ENCODE peak calls at places on chromosome 11, in eight cellular contexts. P is amniotic epithelial cell; J is EL; K is stimulated activated CD8-positive, alpha-beta memory T cell treated with anti-CD3 and anti-CD28 coated beads, Interleukin-15, amount 100 ng/mL, for 1 hour; A is NCI-H748 treated with DMSO at 0.1 percent for 48 hours; S is skeletal muscle cell; G is HuH-7; Q is stimulated activated CD4-positive, alpha-beta T cell treated with anti-CD3 and anti-CD28 coated beads, Interleukin-2, amount 100 ng/mL, for 24 hours. M is an unnamed sample.

GRCh38 chr11:93197383-93198220 is at the start of gene SLC36A4:
- DNase-seq in P (peak; percentile 96), A (peak; percentile 71), K (peak; percentile 69), G (peak; percentile 72), Q (peak; percentile 88), S (peak; percentile 93), J (peak; percentile 96), M (peak; percentile 73)

GRCh38 chr11:20873054-20873453 is 203.7 kb downstream of the NELL1 start:
- DNase-seq in J (no peak), G (peak; percentile 33), A (peak; percentile 91), P (no peak), Q (no peak), S (no peak), K (no peak), M (peak; percentile 54)

GRCh38 chr11:65425105-65425970 is 2.7 kb downstream of the NEAT1 start:
- DNase-seq in S (no peak), A (no peak), P (peak; percentile 77), G (no peak), K (peak; percentile 62), Q (peak; percentile 85), J (peak; percentile 81), M (peak; percentile 63)

GRCh38 chr11:128290106-128290840 is 297.1 kb downstream of the ETS1 start:
- DNase-seq in S (peak; percentile 67), K (peak; percentile 44), P (peak; percentile 84), J (peak; percentile 77), A (peak; percentile 75), Q (peak; percentile 69), G (peak; percentile 40), M (peak; percentile 59)

GRCh38 chr11:72773291-72773690 is 20.6 kb downstream of the STARD10 start:
- DNase-seq in J (peak; percentile 85), P (peak; percentile 91), G (no peak), A (no peak), S (peak; percentile 81), Q (no peak), K (no peak), M (no peak)

GRCh38 chr11:67647471-67647870 is 3.1 kb downstream of the ACY3 start:
- DNase-seq in Q (no peak), G (no peak), S (no peak), K (no peak), J (no peak), A (no peak), P (no peak), M (no peak)

GRCh38 chr11:35056391-35057093 is 82.4 kb upstream of the CD44 start:
- DNase-seq in Q (no peak), J (no peak), S (no peak), P (no peak), G (no peak), A (no peak), K (no peak), M (no peak)

GRCh38 chr11:3932698-3933097 is 77.2 kb downstream of the STIM1 start:
- DNase-seq in S (no peak), A (no peak), J (no peak), K (no peak), Q (no peak), P (no peak), G (no peak), M (no peak)

GRCh38 chr11:69126286-69126685 is 29.4 kb upstream of the SMIM38 start:
- DNase-seq in G (no peak), A (no peak), P (no peak), Q (no peak), J (no peak), K (no peak), S (no peak), M (no peak)

GRCh38 chr11:46243796-46244109 is 33.7 kb upstream of the CREB3L1 start:
- DNase-seq in P (no peak), G (no peak), S (no peak), A (no peak), K (no peak), J (no peak), Q (no peak), M (no peak)

GRCh38 chr11:46026616-46027293 is 94.5 kb downstream of the PHF21A start:
- DNase-seq in A (no peak), G (no peak), P (peak; percentile 47), S (no peak), K (no peak), J (peak; percentile 48), Q (no peak), M (no peak)

GRCh38 chr11:35292290-35292689 is 127.1 kb downstream of the SLC1A2 start:
- DNase-seq in P (no peak), G (no peak), J (no peak), K (no peak), A (peak; percentile 82), S (no peak), Q (no peak), M (no peak)

GRCh38 chr11:61701298-61701993 is 21.3 kb downstream of the DAGLA start:
- DNase-seq in A (no peak), S (no peak), Q (no peak), K (no peak), J (peak; percentile 33), G (peak; percentile 87), P (no peak), M (peak; percentile 32)

GRCh38 chr11:123430736-123431356 is 777 bp downstream of the GRAMD1B start:
- DNase-seq in J (peak; percentile 79), A (no peak), G (no peak), K (peak; percentile 19), P (no peak), S (no peak), Q (peak; percentile 50), M (peak; percentile 83)

GRCh38 chr11:64000026-64000739 is 13.9 kb downstream of the OTUB1 start:
- DNase-seq in A (no peak), S (no peak), K (peak; percentile 35), P (peak; percentile 41), G (no peak), J (peak; percentile 66), Q (peak; percentile 76), M (no peak)

GRCh38 chr11:9568854-9569587 is 4.4 kb upstream of the WEE1 start:
- DNase-seq in P (peak; percentile 94), Q (no peak), A (peak; percentile 69), K (no peak), G (peak; percentile 55), J (peak; percentile 88), S (peak; percentile 71), M (peak; percentile 40)

GRCh38 chr11:69636512-69636866 is 4.5 kb upstream of the CCND1 start:
- DNase-seq in Q (no peak), G (peak; percentile 91), S (peak; percentile 61), J (peak; percentile 95), P (peak; percentile 96), K (no peak), A (no peak), M (no peak)

GRCh38 chr11:35165416-35166368 is 26.7 kb downstream of the CD44 start:
- DNase-seq in A (no peak), Q (peak; percentile 84), K (peak; percentile 72), G (no peak), S (no peak), P (peak; percentile 71), J (peak; percentile 70), M (no peak)

GRCh38 chr11:102171101-102171500 is 60.9 kb downstream of the YAP1 start:
- DNase-seq in G (no peak), S (peak; percentile 42), A (no peak), P (peak; percentile 91), K (no peak), J (peak; percentile 74), Q (no peak), M (no peak)

GRCh38 chr11:12506502-12506921 is 129.1 kb downstream of the PARVA start:
- DNase-seq in S (no peak), Q (no peak), P (peak; percentile 51), J (peak; percentile 47), A (no peak), G (no peak), K (no peak), M (no peak)

GRCh38 chr11:120448240-120448639 is 63.3 kb upstream of the GRIK4 start:
- DNase-seq in A (no peak), S (no peak), G (no peak), P (no peak), J (no peak), K (no peak), Q (no peak), M (no peak)

GRCh38 chr11:20617346-20617745 is 17.9 kb downstream of the SLC6A5 start:
- DNase-seq in G (no peak), Q (no peak), A (no peak), P (peak; percentile 5), J (no peak), S (no peak), K (no peak), M (no peak)

GRCh38 chr11:7546324-7546791 is 32.6 kb downstream of the PPFIBP2 start:
- DNase-seq in P (peak; percentile 50), Q (no peak), K (no peak), G (no peak), S (no peak), J (no peak), A (no peak), M (no peak)

GRCh38 chr11:107272561-107272960 is 185.1 kb downstream of the CWF19L2 start:
- DNase-seq in A (peak; percentile 45), G (no peak), S (no peak), P (no peak), Q (no peak), K (no peak), J (no peak), M (no peak)

GRCh38 chr11:36093548-36093947 is 149.7 kb downstream of the LDLRAD3 start:
- DNase-seq in Q (no peak), S (no peak), A (no peak), J (no peak), G (no peak), K (no peak), P (no peak), M (no peak)

GRCh38 chr11:76671626-76672309 is 1.2 kb upstream of the LRRC32 start:
- DNase-seq in A (no peak), S (no peak), K (no peak), Q (no peak), P (no peak), J (no peak), G (no peak), M (no peak)

GRCh38 chr11:130125638-130126037 is 33.9 kb upstream of the ST14 start:
- DNase-seq in S (no peak), A (no peak), Q (no peak), K (no peak), J (no peak), G (no peak), P (no peak), M (no peak)

GRCh38 chr11:96464695-96465307 is 75.0 kb downstream of the JRKL start:
- DNase-seq in K (no peak), G (peak; percentile 44), Q (no peak), S (peak; percentile 38), P (peak; percentile 81), J (peak; percentile 65), A (peak; percentile 83), M (peak; percentile 85)

GRCh38 chr11:2664886-2665746 is 34.7 kb downstream of the KCNQ1OT1 start:
- DNase-seq in Q (no peak), J (no peak), G (no peak), K (no peak), S (no peak), P (no peak), A (no peak), M (no peak)

GRCh38 chr11:114416441-114416928 is 16.0 kb downstream of the RBM7 start:
- DNase-seq in Q (no peak), J (peak; percentile 40), P (peak; percentile 38), S (peak; percentile 30), G (no peak), A (no peak), K (no peak), M (peak; percentile 6)

M was measured in AML-193.